ENCODE peak calls at places on chromosomes 6 and 20, in six cellular contexts. F is H1, U is fibroblast of the aortic adventitia, X is AG10803, E is esophagus squamous epithelium, J is heart left ventricle. Z is an unnamed sample.

GRCh38 chr6:110255356-110255755 is 75.1 kb downstream of the CDC40 start:
- DNase-seq in E (no peak), X (peak; percentile 25), U (peak; percentile 30), F (peak; percentile 34), J (no peak), Z (peak; percentile 38)

GRCh38 chr6:75155586-75155985 is 50.3 kb downstream of the COL12A1 start:
- DNase-seq in X (no peak), F (no peak), E (no peak), J (no peak), U (no peak), Z (no peak)

GRCh38 chr20:33653218-33653899 is 8.8 kb upstream of the C20orf144 start:
- DNase-seq in F (peak; percentile 69), X (peak; percentile 65), U (peak; percentile 75), J (no peak), E (no peak), Z (peak; percentile 61)

GRCh38 chr6:152091851-152092341 is 284.4 kb downstream of the ESR1 start:
- DNase-seq in F (no peak), E (no peak), J (no peak), X (peak; percentile 79), U (peak; percentile 88), Z (peak; percentile 67)

GRCh38 chr6:119158057-119158848 is 79.8 kb upstream of the FAM184A start:
- DNase-seq in X (peak; percentile 97), U (peak; percentile 98), E (peak; percentile 11), J (peak; percentile 65), F (no peak), Z (peak; percentile 16)

GRCh38 chr6:53616450-53617357 is 48.9 kb downstream of the KLHL31 start:
- DNase-seq in U (no peak), F (no peak), J (no peak), X (no peak), E (no peak), Z (no peak)

GRCh38 chr20:62039738-62040137 is 25.9 kb downstream of the TAF4 start:
- DNase-seq in F (no peak), U (no peak), J (no peak), E (no peak), X (no peak), Z (no peak)

GRCh38 chr6:11298651-11299420 is 66.4 kb upstream of the NEDD9 start:
- DNase-seq in F (no peak), X (no peak), E (no peak), U (no peak), J (no peak), Z (peak; percentile 49)

GRCh38 chr6:25889877-25890853 is 16.1 kb upstream of the SLC17A3 start:
- DNase-seq in F (no peak), X (peak; percentile 32), E (no peak), J (no peak), U (peak; percentile 66), Z (peak; percentile 14)

GRCh38 chr6:43624786-43625288 is 4.2 kb downstream of the GTPBP2 start:
- DNase-seq in J (no peak), E (no peak), X (no peak), F (no peak), U (no peak), Z (no peak)

GRCh38 chr6:107806675-107807074 is 17.4 kb downstream of the SCML4 start:
- DNase-seq in F (no peak), X (no peak), U (no peak), J (no peak), E (no peak), Z (no peak)

GRCh38 chr20:63854766-63855362 is 6.4 kb upstream of the ABHD16B start:
- DNase-seq in X (no peak), E (no peak), F (no peak), J (peak; percentile 81), U (no peak), Z (no peak)

GRCh38 chr6:129105035-129105434 is 222.1 kb downstream of the LAMA2 start:
- DNase-seq in F (no peak), J (no peak), X (peak; percentile 52), E (no peak), U (peak; percentile 39), Z (peak; percentile 67)

GRCh38 chr6:86961432-86962200 is 24.3 kb downstream of the HTR1E start:
- DNase-seq in E (no peak), F (no peak), J (no peak), X (no peak), U (no peak), Z (peak; percentile 25)

GRCh38 chr20:32624687-32625345 is 39.7 kb upstream of the NOL4L start:
- DNase-seq in J (no peak), X (no peak), E (no peak), U (no peak), F (no peak), Z (no peak)

GRCh38 chr6:72955666-72956065 is 269.6 kb downstream of the KHDC1L start:
- DNase-seq in U (no peak), E (no peak), F (no peak), X (no peak), J (no peak), Z (no peak)

GRCh38 chr6:27668442-27669275 is 195.8 kb upstream of the ZNF184 start:
- DNase-seq in E (no peak), J (no peak), F (peak; percentile 80), U (peak; percentile 61), X (peak; percentile 62), Z (peak; percentile 59)

GRCh38 chr20:11301699-11302098 is 616.0 kb upstream of the BTBD3 start:
- DNase-seq in J (no peak), E (no peak), F (no peak), X (no peak), U (no peak), Z (no peak)

GRCh38 chr6:37919417-37920157 is 100.1 kb downstream of the ZFAND3 start:
- DNase-seq in X (peak; percentile 72), E (no peak), J (no peak), F (no peak), U (peak; percentile 47), Z (peak; percentile 66)

GRCh38 chr20:36371391-36371790 is 65.3 kb downstream of the DLGAP4 start:
- DNase-seq in J (no peak), U (no peak), X (no peak), E (no peak), F (no peak), Z (no peak)

GRCh38 chr20:57907131-57908083 is 197.6 kb upstream of the PMEPA1 start:
- DNase-seq in U (no peak), X (no peak), J (no peak), E (no peak), F (no peak), Z (no peak)

GRCh38 chr6:135540207-135540877 is 42.8 kb upstream of the AHI1 start:
- DNase-seq in J (no peak), U (peak; percentile 80), E (no peak), X (peak; percentile 42), F (no peak), Z (peak; percentile 45)

GRCh38 chr6:87829622-87830121 is 127.6 kb upstream of the AKIRIN2 start:
- DNase-seq in J (no peak), F (no peak), U (no peak), E (no peak), X (no peak), Z (no peak)

GRCh38 chr6:39273394-39273793 is 40.8 kb downstream of the KCNK17 start:
- DNase-seq in E (no peak), J (no peak), F (peak; percentile 17), U (no peak), X (no peak), Z (no peak)

GRCh38 chr6:20448828-20449227 is 47.1 kb downstream of the E2F3 start:
- DNase-seq in J (no peak), X (no peak), F (no peak), U (no peak), E (no peak), Z (no peak)

GRCh38 chr6:2432258-2432657 is 186.9 kb upstream of the GMDS start:
- DNase-seq in X (peak; percentile 93), F (no peak), J (no peak), E (no peak), U (peak; percentile 87), Z (peak; percentile 93)

GRCh38 chr6:170230520-170231390 is 60.1 kb downstream of the DLL1 start:
- DNase-seq in U (no peak), J (peak; percentile 44), X (no peak), F (no peak), E (no peak), Z (no peak)

GRCh38 chr6:139270249-139270648 is 21.5 kb downstream of the TXLNB start:
- DNase-seq in J (no peak), F (no peak), X (no peak), U (no peak), E (no peak), Z (no peak)
- H3K4me3 ChIP-seq in J (no peak overlapping the region), F (no peak overlapping the region), X (no peak overlapping the region), U (no peak overlapping the region), E (no peak overlapping the region), Z (no peak overlapping the region)

DNA sequence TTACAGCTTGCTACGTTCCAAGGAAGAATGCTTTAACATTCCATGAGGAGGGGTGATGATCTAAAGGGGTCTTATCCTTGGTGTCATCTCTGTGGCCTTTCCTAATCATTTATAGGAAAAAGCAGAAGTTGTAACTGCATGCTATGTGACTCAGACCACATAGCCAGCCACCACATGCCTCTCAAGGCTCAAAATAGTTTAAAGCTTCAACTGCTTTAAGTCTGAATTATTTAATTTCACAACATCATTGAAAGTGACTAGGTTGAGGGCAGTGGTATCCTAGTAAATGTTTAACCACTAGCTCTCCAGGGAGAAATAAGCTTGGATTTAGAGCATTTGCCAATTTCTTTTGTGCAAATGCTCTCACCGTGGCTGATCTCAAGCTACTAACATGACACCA is 29.7 kb downstream of the MC3R start:
- DNase-seq in F (no peak), J (no peak), U (no peak), X (no peak), E (no peak), Z (no peak)
- TF ChIP-seq CTCF in F (no peak), J (no peak), U (no peak), X (no peak), E (no peak), Z (no peak)

DNA sequence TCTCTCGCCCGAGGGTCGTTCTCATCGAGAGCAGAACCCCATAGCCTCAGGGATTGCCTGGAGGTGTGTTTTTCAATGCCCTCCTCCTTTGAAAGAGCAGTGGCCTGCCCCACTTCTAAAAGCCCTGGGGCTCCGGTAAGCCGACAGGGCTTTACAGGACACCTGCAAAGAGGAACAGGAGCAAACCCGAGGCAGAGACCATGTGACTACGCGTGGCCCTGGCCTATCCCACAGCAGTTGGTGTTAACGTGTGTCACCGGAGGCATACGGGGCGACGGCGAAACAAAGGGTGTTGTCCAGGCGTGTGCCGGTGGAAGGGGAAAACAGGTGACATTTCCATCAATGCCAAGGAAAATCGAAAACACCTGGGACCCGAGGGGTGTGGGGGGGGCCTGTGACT is 972.9 kb upstream of the DEFB115 start:
- DNase-seq in U (no peak), X (no peak), F (no peak), J (no peak), E (no peak), Z (no peak)
- H3K4me3 ChIP-seq in U (no peak overlapping the region), X (no peak overlapping the region), F (no peak overlapping the region), J (no peak overlapping the region), E (peak overlapping the region; percentile 31), Z (no peak overlapping the region)

GRCh38 chr20:22531756-22532155 is 52.6 kb downstream of the FOXA2 start:
- DNase-seq in E (no peak), F (no peak), U (no peak), X (no peak), J (no peak), Z (no peak)

GRCh38 chr20:22535483-22535882 is 48.9 kb downstream of the FOXA2 start:
- DNase-seq in F (no peak), X (no peak), E (no peak), J (no peak), U (no peak), Z (no peak)

GRCh38 chr20:22531056-22531615 is 53.2 kb downstream of the FOXA2 start:
- DNase-seq in J (no peak), E (no peak), U (no peak), X (no peak), F (no peak), Z (no peak)

GRCh38 chr20:22533823-22534751 is 50.3 kb downstream of the FOXA2 start:
- DNase-seq in E (no peak), J (no peak), X (no peak), U (no peak), F (no peak), Z (no peak)

GRCh38 chr20:22532598-22532997 is 51.8 kb downstream of the FOXA2 start:
- DNase-seq in F (no peak), U (no peak), X (no peak), E (no peak), J (no peak), Z (no peak)
- TF ChIP-seq CTCF in F (no peak), U (no peak), X (no peak), E (no peak), J (no peak), Z (no peak)